ENCODE peak calls at places on chromosomes 1 and 21, in ten cellular contexts. G, S, A, J, D, U, T, Q, M and F are unnamed samples.

GRCh38 chr1:39943471-39944290 is 11.3 kb upstream of the MFSD2A start:
- DNase-seq in G (no peak), S (no peak), A (no peak), J (no peak), D (no peak), U (no peak), T (no peak), Q (no peak), M (no peak), F (no peak)

GRCh38 chr1:27327964-27328363 is 6.0 kb downstream of the TMEM222 start:
- DNase-seq in G (no peak), S (no peak), A (no peak), J (no peak), D (no peak), U (no peak), T (no peak), Q (peak; percentile 4), M (no peak), F (no peak)

GRCh38 chr1:165828581-165829329 is 1.3 kb downstream of the UCK2 start:
- DNase-seq in G (peak; percentile 75), S (peak; percentile 32), A (peak; percentile 59), J (no peak), D (peak; percentile 80), U (peak; percentile 86), T (no peak), Q (peak; percentile 53), M (peak; percentile 79), F (peak; percentile 92)

GRCh38 chr21:42056996-42057689 is 14.0 kb upstream of the UMODL1 start:
- DNase-seq in G (peak; percentile 29), S (no peak), A (peak; percentile 35), J (no peak), D (no peak), U (peak; percentile 83), T (no peak), Q (no peak), M (no peak), F (peak; percentile 56)

GRCh38 chr21:32585042-32585710 is at the start of gene TCP10L:
- DNase-seq in G (no peak), S (no peak), A (no peak), J (no peak), D (no peak), U (no peak), T (no peak), Q (no peak), M (no peak), F (no peak)

GRCh38 chr1:227828773-227829172 is 13.3 kb downstream of the PRSS38 start:
- DNase-seq in G (peak; percentile 39), S (no peak), A (no peak), J (no peak), D (no peak), U (no peak), T (no peak), Q (no peak), M (no peak), F (no peak)

GRCh38 chr1:207020016-207020708 is 12.4 kb downstream of the C1orf116 start:
- DNase-seq in G (no peak), S (no peak), A (no peak), J (no peak), D (no peak), U (no peak), T (no peak), Q (no peak), M (no peak), F (no peak)

GRCh38 chr1:27368872-27369703 is 2.3 kb upstream of the MAP3K6 start:
- DNase-seq in G (peak; percentile 36), S (no peak), A (no peak), J (no peak), D (no peak), U (no peak), T (no peak), Q (no peak), M (no peak), F (peak; percentile 55)